ENCODE peak calls at places on chromosomes 2 and 18, in six cellular contexts. H is fibroblast of mammary gland; K is posterior cingulate gyrus; U is activated T-helper 1 cell treated with anti-CD3 and anti-CD28 coated beads, Interleukin-2, amount 50 U/mL, for 16 hours; R is activated T-cell treated with anti-CD3 and anti-CD28 coated beads for 1 hour; T is naive thymus-derived CD8-positive, alpha-beta T cell. V is an unnamed sample.

GRCh38 chr2:216474925-216475670 is 23.5 kb upstream of the RPL37A start:
- DNase-seq in H (no peak), K (no peak), U (no peak), R (no peak), T (no peak), V (no peak)

GRCh38 chr18:1017227-1017626 is 112.6 kb downstream of the ADCYAP1 start:
- DNase-seq in H (no peak), K (no peak), U (no peak), R (no peak), T (no peak), V (no peak)

GRCh38 chr2:112449854-112450253 is 16.4 kb upstream of the RGPD8 start:
- DNase-seq in H (no peak), K (no peak), U (no peak), R (no peak), T (no peak), V (no peak)

GRCh38 chr2:135688002-135688401 is 53.7 kb upstream of the UBXN4 start:
- DNase-seq in H (no peak), K (no peak), U (no peak), R (no peak), T (no peak), V (no peak)

GRCh38 chr2:63763336-63764056 is 78.2 kb upstream of the UGP2 start:
- DNase-seq in H (peak; percentile 90), K (no peak), U (no peak), R (no peak), T (no peak), V (no peak)

GRCh38 chr2:105919826-105920225 is 175.1 kb downstream of the NCK2 start:
- DNase-seq in H (peak; percentile 60), K (no peak), U (peak; percentile 31), R (peak; percentile 38), T (peak; percentile 19), V (peak; percentile 62)

GRCh38 chr2:86809481-86810121 is 18.9 kb upstream of the CD8A start:
- DNase-seq in H (no peak), K (no peak), U (no peak), R (no peak), T (no peak), V (no peak)

GRCh38 chr18:56043691-56044090 is 455.7 kb upstream of the TCF4 start:
- DNase-seq in H (no peak), K (peak; percentile 77), U (no peak), R (no peak), T (no peak), V (no peak)

GRCh38 chr2:101328474-101329007 is 20.0 kb upstream of the RNF149 start:
- DNase-seq in H (peak; percentile 61), K (no peak), U (no peak), R (no peak), T (no peak), V (no peak)

V was measured in CD4-positive, alpha-beta T cell.